ENCODE peak calls at places on chromosome 19, in four cellular contexts. Z, R, Q and P are unnamed samples.

GRCh38 chr19:38003427-38004099 is 96.6 kb downstream of the SIPA1L3 start:
- DNase-seq in Z (peak; percentile 81), Q (peak; percentile 92), R (peak; percentile 81), P (peak; percentile 64)

GRCh38 chr19:40684280-40684679 is 6.2 kb downstream of the NUMBL start:
- DNase-seq in R (no peak), Z (no peak), Q (no peak), P (no peak)

GRCh38 chr19:17346109-17346671 is 8.8 kb downstream of the GTPBP3 start:
- DNase-seq in Q (peak; percentile 47), Z (peak; percentile 82), R (peak; percentile 84), P (peak; percentile 84)

GRCh38 chr19:19710506-19710905 is 22.4 kb downstream of the ZNF14 start:
- DNase-seq in R (no peak), Q (no peak), Z (no peak), P (no peak)

GRCh38 chr19:45094158-45094557 is 1.2 kb downstream of the PPP1R37 start:
- DNase-seq in Q (no peak), R (no peak), Z (no peak), P (no peak)

GRCh38 chr19:39834287-39834841 is 402 bp upstream of the DYRK1B start:
- DNase-seq in Q (no peak), Z (no peak), R (no peak), P (no peak)

GRCh38 chr19:48480476-48481190 is 11.5 kb downstream of the CYTH2 start:
- DNase-seq in Q (peak; percentile 51), R (peak; percentile 73), Z (no peak), P (peak; percentile 74)

GRCh38 chr19:47716270-47716937 is 3.2 kb downstream of the EHD2 start:
- DNase-seq in R (no peak), Z (no peak), Q (no peak), P (no peak)

GRCh38 chr19:48315712-48316111 is 9.6 kb upstream of the EMP3 start:
- DNase-seq in Z (no peak), R (no peak), Q (no peak), P (no peak)

GRCh38 chr19:49637865-49638350 is 2.0 kb downstream of the RRAS start:
- DNase-seq in Z (peak; percentile 93), Q (peak; percentile 75), R (peak; percentile 96), P (peak; percentile 81)

GRCh38 chr19:40613669-40614594 is 12.8 kb downstream of the LTBP4 start:
- DNase-seq in Q (peak; percentile 89), Z (peak; percentile 89), R (peak; percentile 87), P (peak; percentile 83)

GRCh38 chr19:42634409-42635232 is 39.9 kb upstream of the CEACAM8 start:
- DNase-seq in R (peak; percentile 31), Z (no peak), Q (peak; percentile 6), P (no peak)

GRCh38 chr19:9860407-9860806 is 25.3 kb downstream of the PIN1 start:
- DNase-seq in Q (no peak), R (no peak), Z (no peak), P (no peak)

GRCh38 chr19:16575282-16575681 is 3.1 kb upstream of the SLC35E1 start:
- DNase-seq in R (no peak), Q (no peak), Z (no peak), P (no peak)

GRCh38 chr19:41194157-41194552 is 1.1 kb downstream of the CYP2S1 start:
- DNase-seq in R (no peak), Z (no peak), Q (no peak), P (no peak)

GRCh38 chr19:18386543-18387251 is 739 bp downstream of the GDF15 start:
- DNase-seq in Q (no peak), Z (no peak), R (peak; percentile 62), P (no peak)

GRCh38 chr19:13091400-13092161 is 11.1 kb downstream of the LYL1 start:
- DNase-seq in R (peak; percentile 79), Z (peak; percentile 92), Q (peak; percentile 97), P (peak; percentile 82)

GRCh38 chr19:15332311-15332996 is at the start of gene BRD4:
- DNase-seq in Q (peak; percentile 54), Z (peak; percentile 80), R (peak; percentile 86), P (peak; percentile 86)

GRCh38 chr19:12785431-12786011 is 5.8 kb upstream of the JUNB start:
- DNase-seq in R (no peak), Z (peak; percentile 73), Q (no peak), P (no peak)

GRCh38 chr19:56538761-56539263 is at the start of gene ZFP28:
- DNase-seq in Q (no peak), R (no peak), Z (peak; percentile 85), P (no peak)

GRCh38 chr19:37346091-37346490 is 24.8 kb upstream of the ZNF527 start:
- DNase-seq in R (no peak), Q (no peak), Z (no peak), P (no peak)

GRCh38 chr19:48424694-48425219 is 21.0 kb upstream of the GRWD1 start:
- DNase-seq in Z (peak; percentile 65), Q (peak; percentile 80), R (peak; percentile 59), P (no peak)

GRCh38 chr19:49847731-49848696 is 2.9 kb upstream of the PTOV1 start:
- DNase-seq in Z (no peak), R (peak; percentile 68), Q (peak; percentile 93), P (no peak)

GRCh38 chr19:10501971-10502523 is 1.1 kb downstream of the KEAP1 start:
- DNase-seq in R (peak; percentile 82), Z (peak; percentile 84), Q (peak; percentile 37), P (peak; percentile 77)

GRCh38 chr19:33578697-33579096 is 43.1 kb upstream of the CHST8 start:
- DNase-seq in Q (no peak), R (no peak), Z (no peak), P (no peak)

GRCh38 chr19:35266904-35267817 is 1.6 kb upstream of the USF2 start:
- DNase-seq in R (peak; percentile 73), Q (no peak), Z (peak; percentile 69), P (peak; percentile 75)

GRCh38 chr19:45577111-45577905 is 7.3 kb downstream of the OPA3 start:
- DNase-seq in R (peak; percentile 85), Z (no peak), Q (peak; percentile 96), P (peak; percentile 80)

GRCh38 chr19:42081584-42082258 is 5.8 kb downstream of the ZNF574 start:
- DNase-seq in Z (no peak), R (peak; percentile 57), Q (peak; percentile 43), P (no peak)

GRCh38 chr19:5622465-5623396 is at the start of the genes SAFB and SAFB2:
- DNase-seq in Q (peak; percentile 99), R (peak; percentile 100), Z (peak; percentile 100), P (peak; percentile 99)
- H3K4me1 ChIP-seq in Q (peaks cover 14% of the 10 kb centered on the region), R (peaks cover 44% of the 10 kb centered on the region), Z (peaks cover 5% of the 10 kb centered on the region), P (peaks cover 20% of the 10 kb centered on the region)

GRCh38 chr19:6057651-6058365 is 52.5 kb downstream of the RFX2 start:
- DNase-seq in Q (no peak), Z (no peak), R (no peak), P (no peak)
- H3K4me1 ChIP-seq in Q (peaks cover 21% of the 10 kb centered on the region), Z (peaks cover 3% of the 10 kb centered on the region), R (peaks cover 78% of the 10 kb centered on the region), P (peaks cover 29% of the 10 kb centered on the region)

GRCh38 chr19:1041272-1041834 is 1.4 kb downstream of the ABCA7 start:
- DNase-seq in Z (no peak), Q (no peak), R (no peak), P (no peak)

GRCh38 chr19:1041835-1042685 is 2.2 kb downstream of the ABCA7 start:
- DNase-seq in Z (no peak), R (no peak), Q (no peak), P (no peak)

GRCh38 chr19:1040476-1041271 is 767 bp downstream of the ABCA7 start:
- DNase-seq in Z (peak; percentile 92), Q (peak; percentile 95), R (peak; percentile 92), P (peak; percentile 71)

GRCh38 chr19:1045247-1045603 is 5.3 kb downstream of the ABCA7 start:
- DNase-seq in R (no peak), Q (no peak), Z (peak; percentile 48), P (no peak)

DNA sequence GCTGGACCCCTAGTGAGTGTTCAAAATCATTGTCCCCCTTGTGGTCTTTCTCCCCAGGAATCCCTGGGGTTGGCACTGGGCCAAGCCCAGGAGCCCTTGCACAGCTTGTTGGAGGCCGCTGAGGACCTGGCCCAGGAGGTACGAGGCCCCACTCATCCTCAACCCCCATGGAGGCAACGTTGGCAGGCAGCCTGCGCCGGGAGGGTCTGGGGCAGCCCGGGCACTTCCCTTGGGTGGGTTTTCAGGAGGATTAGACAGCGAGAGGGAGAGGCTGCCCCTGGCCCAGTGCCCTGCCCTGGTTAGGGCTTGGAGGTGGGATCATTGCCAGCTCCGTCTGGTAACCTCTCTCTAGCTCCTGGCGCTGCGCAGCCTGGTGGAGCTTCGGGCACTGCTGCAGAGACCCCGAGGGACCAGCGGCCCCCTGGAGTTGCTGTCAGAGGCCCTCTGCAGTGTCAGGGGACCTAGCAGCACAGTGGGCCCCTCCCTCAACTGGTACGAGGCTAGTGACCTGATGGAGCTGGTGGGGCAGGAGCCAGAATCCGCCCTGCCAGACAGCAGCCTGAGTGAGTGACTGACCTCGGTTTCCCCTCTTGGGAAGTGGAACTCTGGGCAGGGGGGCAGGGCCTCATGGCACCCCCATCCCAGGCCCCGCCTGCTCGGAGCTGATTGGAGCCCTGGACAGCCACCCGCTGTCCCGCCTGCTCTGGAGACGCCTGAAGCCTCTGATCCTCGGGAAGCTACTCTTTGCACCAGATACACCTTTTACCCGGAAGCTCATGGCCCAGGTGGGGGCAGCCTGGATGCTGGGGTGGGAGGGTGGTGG is 3.0 kb downstream of the ABCA7 start:
- DNase-seq in Q (no peak), R (no peak), Z (peak; percentile 58), P (no peak)
- H3K4me1 ChIP-seq in Q (peaks cover 23% of the 10 kb centered on the region), R (peaks cover 35% of the 10 kb centered on the region), Z (no peaks in the 10 kb centered on the region), P (peaks cover 13% of the 10 kb centered on the region)

GRCh38 chr19:31478241-31478640 is 129.0 kb upstream of the TSHZ3 start:
- DNase-seq in R (no peak), Z (no peak), Q (no peak), P (no peak)
- H3K4me1 ChIP-seq in R (no peaks in the 10 kb centered on the region), Z (no peaks in the 10 kb centered on the region), Q (no peaks in the 10 kb centered on the region), P (no peaks in the 10 kb centered on the region)

DNA sequence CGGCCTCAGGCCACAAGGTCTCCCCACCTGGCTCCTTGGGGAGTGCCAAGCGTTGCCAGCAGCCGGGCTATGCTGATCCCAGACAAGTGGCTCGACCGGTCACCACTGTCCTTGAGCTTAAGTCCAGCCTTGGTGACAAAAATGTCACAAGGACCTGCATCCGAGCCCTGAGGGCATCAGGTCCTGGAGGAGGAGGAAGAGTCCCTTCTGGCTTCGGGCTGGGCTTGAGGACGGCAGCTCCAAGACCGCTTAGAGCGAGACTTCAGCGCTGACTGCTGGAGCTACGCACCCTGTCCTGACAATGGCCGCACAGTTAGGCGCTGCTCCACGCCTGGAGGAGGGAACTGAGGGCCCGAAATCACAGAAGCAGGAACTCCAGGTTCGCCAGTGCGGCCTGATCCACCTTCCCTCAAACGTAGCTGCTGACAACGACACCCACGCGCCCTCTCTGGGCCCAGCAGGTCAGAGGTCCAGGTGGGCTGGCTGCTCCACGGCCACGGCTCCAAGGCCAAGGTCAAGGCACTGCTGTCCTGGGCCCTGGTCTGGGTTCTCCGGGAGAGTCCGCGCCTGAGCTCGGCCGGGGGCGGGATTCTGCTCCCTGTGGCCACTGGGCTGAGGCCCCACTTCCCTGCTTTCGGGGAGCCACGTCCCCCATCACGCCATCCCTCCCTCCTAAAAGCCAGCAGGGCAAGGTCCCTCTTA is 7.0 kb downstream of the SBNO2 start:
- DNase-seq in Q (no peak), Z (no peak), R (no peak), P (peak; percentile 39)
- H3K4me1 ChIP-seq in Q (peaks cover 28% of the 10 kb centered on the region), Z (no peaks in the 10 kb centered on the region), R (peaks cover 63% of the 10 kb centered on the region), P (peaks cover 33% of the 10 kb centered on the region)